ENCODE peak calls at places on chromosome 5, in six cellular contexts. F, D, W, Q, V and M are unnamed samples.

GRCh38 chr5:36692791-36693763 is 86.7 kb downstream of the SLC1A3 start:
- DNase-seq in V (peak; percentile 60), Q (peak; percentile 70), W (peak; percentile 96), D (peak; percentile 80), F (peak; percentile 66), M (peak; percentile 82)

GRCh38 chr5:81949479-81949878 is 22.3 kb upstream of the ATG10 start:
- DNase-seq in F (no peak), Q (no peak), W (no peak), D (no peak), V (no peak), M (no peak)

GRCh38 chr5:110115485-110115884 is 425.8 kb downstream of the MAN2A1 start:
- DNase-seq in V (no peak), W (no peak), Q (no peak), D (no peak), F (no peak), M (no peak)

GRCh38 chr5:147963948-147964693 is 57.8 kb upstream of the C5orf46 start:
- DNase-seq in V (no peak), F (no peak), W (no peak), D (no peak), Q (no peak), M (no peak)

GRCh38 chr5:59583151-59583809 is 310.2 kb downstream of the PDE4D start:
- DNase-seq in D (no peak), W (no peak), Q (no peak), V (no peak), F (no peak), M (no peak)

GRCh38 chr5:147913786-147914185 is 7.4 kb upstream of the C5orf46 start:
- DNase-seq in F (no peak), Q (no peak), W (no peak), V (no peak), D (no peak), M (no peak)

GRCh38 chr5:37876245-37876644 is 36.4 kb upstream of the GDNF start:
- DNase-seq in F (no peak), D (no peak), Q (no peak), V (no peak), W (no peak), M (no peak)

GRCh38 chr5:81901539-81901938 is 70.3 kb upstream of the ATG10 start:
- DNase-seq in W (no peak), Q (no peak), D (no peak), F (no peak), V (no peak), M (no peak)

GRCh38 chr5:126847318-126848221 is 70.6 kb downstream of the LMNB1 start:
- DNase-seq in F (no peak), D (no peak), Q (no peak), W (no peak), V (no peak), M (no peak)

GRCh38 chr5:103389846-103390245 is 131.3 kb downstream of the MACIR start:
- DNase-seq in V (no peak), F (no peak), W (peak; percentile 54), D (no peak), Q (no peak), M (no peak)

GRCh38 chr5:73215525-73215890 is 42.5 kb downstream of the TMEM174 start:
- DNase-seq in W (no peak), D (no peak), V (no peak), F (no peak), Q (no peak), M (no peak)

GRCh38 chr5:39100851-39101396 is 26.7 kb upstream of the RICTOR start:
- DNase-seq in V (no peak), D (no peak), Q (peak; percentile 21), W (no peak), F (no peak), M (no peak)

GRCh38 chr5:52842111-52842510 is 54.4 kb downstream of the ITGA1 start:
- DNase-seq in D (no peak), W (no peak), V (no peak), Q (no peak), F (no peak), M (no peak)

GRCh38 chr5:168207450-168208029 is 83.9 kb upstream of the WWC1 start:
- DNase-seq in W (no peak), F (no peak), V (no peak), D (no peak), Q (no peak), M (no peak)

GRCh38 chr5:163894645-163895044 is 389.2 kb downstream of the MAT2B start:
- DNase-seq in D (no peak), V (no peak), W (no peak), F (no peak), Q (no peak), M (no peak)

GRCh38 chr5:154783774-154784460 is 28.7 kb downstream of the LARP1 start:
- DNase-seq in Q (no peak), W (no peak), F (no peak), V (no peak), D (no peak), M (no peak)

GRCh38 chr5:90642706-90643229 is 84.2 kb downstream of the ADGRV1 start:
- DNase-seq in F (no peak), V (no peak), W (no peak), Q (no peak), D (no peak), M (no peak)

GRCh38 chr5:180358694-180359093 is 5.6 kb upstream of the GFPT2 start:
- DNase-seq in V (no peak), F (no peak), Q (no peak), W (no peak), D (no peak), M (no peak)

GRCh38 chr5:144857454-144857853 is 686.8 kb downstream of the KCTD16 start:
- DNase-seq in Q (no peak), D (no peak), V (no peak), W (no peak), F (no peak), M (no peak)

DNA sequence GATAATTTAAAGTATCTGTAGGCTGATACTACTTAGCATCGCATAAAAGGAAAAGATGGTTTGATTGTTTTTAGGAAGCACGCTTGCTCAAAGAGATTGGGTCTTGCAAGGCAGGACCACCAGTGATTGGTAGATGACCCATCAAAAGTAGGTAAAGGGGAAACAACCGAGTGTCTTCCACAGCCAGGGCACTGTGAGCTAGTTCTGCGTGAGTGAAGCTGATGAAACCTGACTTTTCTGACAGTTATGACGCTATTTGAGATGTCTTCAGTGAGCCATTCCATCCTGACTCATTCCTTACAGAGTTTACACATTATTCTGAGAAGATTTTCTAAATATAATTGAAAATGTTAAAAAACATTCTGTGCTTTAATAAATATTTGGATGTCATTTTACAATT is 49.7 kb downstream of the BASP1 start:
- DNase-seq in D (no peak), V (no peak), Q (no peak), W (no peak), F (no peak), M (no peak)
- H3K4me1 ChIP-seq in D (no peaks in the 10 kb centered on the region), V (no peaks in the 10 kb centered on the region), Q (no peaks in the 10 kb centered on the region), W (no peaks in the 10 kb centered on the region), F (no peaks in the 10 kb centered on the region), M (no peaks in the 10 kb centered on the region)

GRCh38 chr5:51208291-51208690 is 175.0 kb upstream of the ISL1 start:
- DNase-seq in D (no peak), F (no peak), W (no peak), V (no peak), Q (no peak), M (no peak)
- H3K4me3 ChIP-seq in D (no peak overlapping the region), F (no peak overlapping the region), W (no peak overlapping the region), V (no peak overlapping the region), Q (no peak overlapping the region), M (no peak overlapping the region)

DNA sequence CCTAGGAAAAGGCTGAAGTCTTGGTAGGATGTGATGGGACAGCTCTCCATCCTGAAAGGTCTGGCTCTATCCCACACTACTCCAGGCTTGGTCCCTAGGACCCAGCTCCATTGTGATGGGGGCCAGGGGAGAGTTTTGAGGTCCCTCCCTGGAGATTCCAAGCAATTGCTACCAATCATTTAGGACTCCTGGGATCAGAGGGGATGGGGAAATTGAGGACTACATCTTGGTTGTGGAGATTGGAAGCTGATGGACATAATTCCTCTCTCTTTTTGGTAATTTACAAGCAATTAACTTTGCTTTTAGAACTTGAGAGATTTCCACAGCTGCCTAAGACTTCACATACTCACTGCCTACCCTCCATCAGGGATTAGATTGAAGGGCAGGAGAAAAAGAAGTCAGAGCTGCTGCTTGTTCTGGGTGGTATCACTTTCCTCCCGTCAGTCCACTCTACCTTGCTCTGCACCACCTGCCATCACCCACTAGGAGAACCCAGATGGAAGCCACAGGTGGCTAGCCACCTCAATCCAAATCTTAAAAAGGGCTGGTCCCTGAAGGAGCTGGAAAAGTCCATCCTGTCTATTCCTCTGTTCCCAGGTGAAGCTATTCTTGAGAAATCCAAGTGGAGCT is 10.6 kb downstream of the IRF1 start:
- DNase-seq in V (no peak), F (no peak), W (no peak), D (peak; percentile 19), Q (no peak), M (no peak)
- TF ChIP-seq POLR2AphosphoS5 in V (no peak), F (no peak), W (no peak), D (no peak), Q (no peak), M (no peak)

GRCh38 chr5:2256646-2257288 is 374.0 kb upstream of the IRX4 start:
- DNase-seq in Q (no peak), D (no peak), W (no peak), V (no peak), F (no peak), M (no peak)
- H3K4me1 ChIP-seq in Q (no peaks in the 10 kb centered on the region), D (no peaks in the 10 kb centered on the region), W (no peaks in the 10 kb centered on the region), V (no peaks in the 10 kb centered on the region), F (no peaks in the 10 kb centered on the region), M (no peaks in the 10 kb centered on the region)

DNA sequence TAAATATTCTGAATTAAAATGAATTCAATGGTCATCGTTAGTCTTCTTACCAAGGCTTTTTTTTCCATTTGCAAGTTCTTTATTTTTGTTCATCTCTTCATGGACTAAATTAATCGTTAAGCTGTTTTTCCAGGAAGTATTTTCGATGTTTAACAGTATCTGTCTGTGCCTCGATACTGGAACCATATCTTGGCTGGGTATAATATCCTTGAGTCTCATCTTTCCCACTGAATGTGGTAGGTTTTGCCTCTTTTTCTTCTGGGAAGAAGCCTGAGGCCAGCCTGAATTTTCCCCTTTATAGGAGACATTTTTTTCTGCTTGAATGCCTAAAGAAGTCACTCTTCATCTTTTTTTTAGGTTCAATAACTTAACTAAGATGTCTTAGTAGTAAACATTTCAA is 4.0 kb upstream of the SEPTIN8 start:
- DNase-seq in D (no peak), F (no peak), Q (no peak), W (no peak), V (no peak), M (no peak)
- H3K4me3 ChIP-seq in D (no peak overlapping the region), F (no peak overlapping the region), Q (no peak overlapping the region), W (no peak overlapping the region), V (no peak overlapping the region), M (no peak overlapping the region)

GRCh38 chr5:149455889-149456409 is 76.9 kb upstream of the IL17B start:
- DNase-seq in V (no peak), Q (no peak), F (no peak), W (no peak), D (peak; percentile 80), M (no peak)
- TF ChIP-seq POLR2AphosphoS5 in V (no peak), Q (no peak), F (no peak), W (no peak), D (peak; percentile 40), M (no peak)